ENCODE peak calls at places on chromosomes 5 and 9, in five cellular contexts. I is A549, E is dorsolateral prefrontal cortex, D is fibroblast of lung, K is right atrium auricular region. P is an unnamed sample.

GRCh38 chr5:95842955-95843544 is 20.5 kb upstream of the GLRX start:
- DNase-seq in I (no peak), K (peak; percentile 79), E (no peak), D (peak; percentile 74), P (peak; percentile 40)

GRCh38 chr5:111685969-111686368 is 71.0 kb downstream of the NREP start:
- DNase-seq in E (no peak), K (no peak), D (no peak), I (peak; percentile 9), P (no peak)

GRCh38 chr5:171757853-171758535 is 27.6 kb upstream of the SMIM23 start:
- DNase-seq in I (peak; percentile 69), E (no peak), K (peak; percentile 7), D (peak; percentile 96), P (no peak)

GRCh38 chr5:55222819-55223124 is 4.3 kb downstream of the MCIDAS start:
- DNase-seq in E (no peak), K (no peak), I (no peak), D (no peak), P (no peak)

GRCh38 chr5:2724831-2725230 is 26.6 kb downstream of the IRX2 start:
- DNase-seq in K (no peak), I (no peak), D (no peak), E (no peak), P (no peak)

GRCh38 chr9:101138516-101138915 is 110.0 kb downstream of the PLPPR1 start:
- DNase-seq in E (no peak), D (no peak), K (no peak), I (no peak), P (no peak)

GRCh38 chr5:41193462-41194166 is 19.7 kb downstream of the C6 start:
- DNase-seq in I (no peak), E (peak; percentile 93), D (peak; percentile 99), K (peak; percentile 100), P (peak; percentile 72)

GRCh38 chr9:71079451-71079850 is 42.0 kb downstream of the TRPM3 start:
- DNase-seq in K (no peak), I (no peak), E (no peak), D (no peak), P (no peak)

GRCh38 chr5:143023447-143024096 is 253.4 kb downstream of the ARHGAP26 start:
- DNase-seq in D (peak; percentile 79), K (no peak), E (peak; percentile 63), I (no peak), P (no peak)

GRCh38 chr5:78522476-78523105 is 126.0 kb downstream of the LHFPL2 start:
- DNase-seq in E (no peak), I (no peak), D (no peak), K (no peak), P (no peak)

GRCh38 chr9:35669331-35670145 is 4.2 kb upstream of the CA9 start:
- DNase-seq in K (no peak), I (peak; percentile 44), E (no peak), D (peak; percentile 46), P (no peak)

GRCh38 chr5:73120222-73121108 is at the start of gene TMEM171:
- DNase-seq in K (no peak), I (peak; percentile 54), D (peak; percentile 14), E (no peak), P (no peak)

GRCh38 chr5:132489051-132489770 is 1.4 kb downstream of the IRF1 start:
- DNase-seq in K (peak; percentile 56), E (no peak), I (no peak), D (no peak), P (no peak)

GRCh38 chr5:127002390-127002789 is 28.0 kb downstream of the MARCHF3 start:
- DNase-seq in D (peak; percentile 31), E (no peak), K (no peak), I (no peak), P (no peak)

GRCh38 chr9:116288658-116289057 is 135.1 kb downstream of the PAPPA start:
- DNase-seq in E (no peak), K (no peak), I (peak; percentile 25), D (peak; percentile 96), P (no peak)

GRCh38 chr5:95843733-95844223 is 21.3 kb upstream of the GLRX start:
- DNase-seq in K (peak; percentile 74), E (no peak), I (no peak), D (peak; percentile 79), P (peak; percentile 88)

GRCh38 chr5:61449756-61450155 is 117.7 kb downstream of the ZSWIM6 start:
- DNase-seq in I (no peak), K (no peak), D (no peak), E (no peak), P (no peak)

GRCh38 chr9:90132866-90133265 is 509.8 kb downstream of the DIRAS2 start:
- DNase-seq in K (no peak), I (no peak), D (no peak), E (no peak), P (no peak)

GRCh38 chr9:90127923-90128322 is 514.7 kb downstream of the DIRAS2 start:
- DNase-seq in K (no peak), E (no peak), I (no peak), D (no peak), P (no peak)

GRCh38 chr9:90131568-90131967 is 511.1 kb downstream of the DIRAS2 start:
- DNase-seq in I (no peak), D (no peak), E (no peak), K (no peak), P (no peak)

GRCh38 chr9:90128587-90129190 is 513.9 kb downstream of the DIRAS2 start:
- DNase-seq in I (no peak), D (no peak), K (no peak), E (no peak), P (no peak)

GRCh38 chr9:90129446-90129845 is 513.2 kb downstream of the DIRAS2 start:
- DNase-seq in D (no peak), I (no peak), E (no peak), K (no peak), P (no peak)
- TF ChIP-seq CTCF in D (no peak), I (no peak), E (no peak), K (no peak), P (no peak)

DNA sequence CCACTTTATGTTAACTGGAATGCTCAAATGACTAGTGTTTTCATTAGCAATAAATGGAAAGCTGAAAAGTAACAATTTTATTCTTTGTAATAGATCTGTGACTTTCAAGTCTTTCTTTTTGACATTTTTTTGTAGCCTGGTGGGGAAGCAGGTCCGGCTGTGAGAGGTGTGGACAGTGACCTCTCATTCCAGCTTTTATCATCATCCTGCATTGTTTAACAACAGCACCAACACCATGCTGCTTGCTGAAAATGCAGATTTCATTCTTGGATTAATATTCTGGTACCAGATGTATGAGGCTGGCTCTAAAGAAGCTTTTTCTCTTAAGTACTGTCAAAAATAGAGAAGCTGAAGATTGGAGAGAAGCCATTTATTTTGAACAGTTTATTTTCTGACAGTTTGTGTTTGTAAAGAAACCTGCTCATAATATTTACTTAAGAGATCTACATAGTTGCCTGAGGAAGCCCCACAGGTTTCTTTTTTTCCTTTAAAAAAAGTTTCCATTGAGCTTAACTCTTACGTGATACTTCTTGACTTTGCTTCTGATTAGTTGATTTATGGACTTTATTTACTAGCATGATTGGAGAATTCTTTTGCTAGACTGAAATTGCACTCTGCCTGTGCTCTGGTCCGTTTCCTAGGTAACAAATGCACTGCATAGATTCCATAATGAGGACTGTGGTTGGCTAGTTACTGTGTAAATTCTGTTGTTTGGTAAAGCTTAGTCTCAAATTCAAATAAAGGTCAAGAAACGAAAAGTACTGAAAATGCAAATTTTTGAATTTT is 3.4 kb downstream of the KIAA1958 start:
- DNase-seq in I (no peak), K (no peak), E (no peak), D (no peak), P (no peak)
- H3K4me3 ChIP-seq in I (no peak overlapping the region), K (no peak overlapping the region), E (peak overlapping the region; percentile 11), D (no peak overlapping the region), P (peak overlapping the region; percentile 25)

GRCh38 chr9:130732131-130732530 is 38.6 kb downstream of the EXOSC2 start:
- DNase-seq in I (no peak), D (peak; percentile 18), E (no peak), K (no peak), P (no peak)
- TF ChIP-seq CTCF in I (peak; percentile 36), D (peak; percentile 27), E (no peak), K (no peak), P (no peak)

DNA sequence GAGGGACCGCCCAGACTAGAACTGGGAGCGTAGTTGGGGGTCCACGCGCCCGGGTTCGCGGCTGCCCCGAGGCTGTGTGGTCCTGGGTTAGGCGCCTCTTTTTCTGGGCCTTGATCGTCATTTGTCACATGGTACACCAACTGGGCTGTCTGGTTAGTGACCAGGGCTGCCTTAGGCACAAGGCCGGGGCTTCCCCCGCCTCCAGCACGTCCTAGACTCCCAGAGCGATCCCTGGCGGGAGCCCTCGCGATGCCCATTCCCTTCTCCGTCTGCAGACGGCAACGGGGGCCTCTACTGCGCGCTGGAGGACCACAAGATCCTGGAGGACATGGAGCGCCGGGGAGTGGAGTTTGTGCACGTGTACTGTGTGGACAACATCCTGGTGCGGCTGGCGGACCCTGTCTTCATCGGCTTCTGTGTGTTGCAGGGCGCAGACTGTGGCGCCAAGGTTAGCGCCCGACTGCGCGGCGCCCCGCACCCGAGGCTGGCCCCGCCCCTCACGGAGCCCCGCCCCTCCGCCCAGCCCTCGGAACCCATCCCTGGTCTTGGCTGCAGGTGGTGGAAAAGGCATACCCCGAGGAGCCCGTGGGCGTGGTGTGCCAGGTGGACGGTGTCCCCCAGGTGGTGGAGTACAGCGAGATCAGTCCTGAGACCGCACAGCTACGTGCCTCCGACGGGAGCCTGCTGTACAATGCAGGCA is 1.5 kb downstream of the UAP1L1 start:
- DNase-seq in K (no peak), I (no peak), D (no peak), E (no peak), P (no peak)
- H3K4me3 ChIP-seq in K (no peak overlapping the region), I (no peak overlapping the region), D (peak overlapping the region; percentile 61), E (peak overlapping the region; percentile 77), P (no peak overlapping the region)

GRCh38 chr5:117326997-117327396 is 752.4 kb upstream of the SEMA6A start:
- DNase-seq in E (no peak), K (no peak), D (no peak), I (no peak), P (no peak)
- TF ChIP-seq CTCF in E (no peak), K (no peak), D (no peak), I (no peak), P (no peak)

GRCh38 chr5:150498501-150498900 is 9.4 kb upstream of the NDST1 start:
- DNase-seq in E (no peak), I (no peak), D (no peak), K (no peak), P (no peak)

GRCh38 chr5:150500328-150500841 is 7.5 kb upstream of the NDST1 start:
- DNase-seq in E (no peak), I (no peak), K (no peak), D (no peak), P (no peak)

GRCh38 chr5:150499437-150499956 is 8.4 kb upstream of the NDST1 start:
- DNase-seq in I (no peak), E (no peak), D (no peak), K (no peak), P (no peak)

GRCh38 chr5:150497989-150498317 is 10.0 kb upstream of the NDST1 start:
- DNase-seq in K (no peak), E (no peak), D (no peak), I (no peak), P (no peak)

GRCh38 chr5:150498971-150499370 is 9.0 kb upstream of the NDST1 start:
- DNase-seq in E (no peak), D (no peak), I (no peak), K (no peak), P (no peak)
- H3K4me3 ChIP-seq in E (no peak overlapping the region), D (no peak overlapping the region), I (peak overlapping the region; percentile 29), K (no peak overlapping the region), P (no peak overlapping the region)

P was measured in LNCaP clone FGC.